ENCODE peak calls at places on chromosomes 2 and 18, in nine cellular contexts. One of them, this sample, is unnamed. For H3K27me3, the result is how much of the 10 kb centered on the place peaks cover.

GRCh38 chr2:15938803-15939555 is 1.4 kb upstream of the MYCN start:
- DNase-seq in psoas muscle: no peak
- DNase-seq in spleen: no peak
- DNase-seq in kidney epithelial cell: no peak
- DNase-seq in fibroblast of lung: no peak
- DNase-seq in H7: peak
- DNase-seq in colonic mucosa: no peak
- DNase-seq in BJ: no peak
- DNase-seq in effector memory CD4-positive, alpha-beta T cell: no peak
- DNase-seq in this sample: no peak

GRCh38 chr2:75289771-75290170 is 90.5 kb upstream of the TACR1 start:
- DNase-seq in psoas muscle: no peak
- DNase-seq in spleen: no peak
- DNase-seq in kidney epithelial cell: no peak
- DNase-seq in fibroblast of lung: peak
- DNase-seq in H7: no peak
- DNase-seq in colonic mucosa: no peak
- DNase-seq in BJ: no peak
- DNase-seq in effector memory CD4-positive, alpha-beta T cell: no peak
- DNase-seq in this sample: no peak

GRCh38 chr18:4271952-4272351 is 183.2 kb downstream of the DLGAP1 start:
- DNase-seq in psoas muscle: no peak
- DNase-seq in spleen: no peak
- DNase-seq in kidney epithelial cell: no peak
- DNase-seq in fibroblast of lung: no peak
- DNase-seq in H7: no peak
- DNase-seq in colonic mucosa: no peak
- DNase-seq in BJ: no peak
- DNase-seq in effector memory CD4-positive, alpha-beta T cell: no peak
- DNase-seq in this sample: no peak

GRCh38 chr2:197121255-197121654 is 189.3 kb downstream of the ANKRD44 start:
- DNase-seq in psoas muscle: no peak
- DNase-seq in spleen: no peak
- DNase-seq in kidney epithelial cell: no peak
- DNase-seq in fibroblast of lung: no peak
- DNase-seq in H7: no peak
- DNase-seq in colonic mucosa: no peak
- DNase-seq in BJ: no peak
- DNase-seq in effector memory CD4-positive, alpha-beta T cell: no peak
- DNase-seq in this sample: no peak

GRCh38 chr18:13260927-13261471 is 42.4 kb downstream of the LDLRAD4 start:
- DNase-seq in psoas muscle: no peak
- DNase-seq in spleen: peak
- DNase-seq in kidney epithelial cell: no peak
- DNase-seq in fibroblast of lung: no peak
- DNase-seq in H7: no peak
- DNase-seq in colonic mucosa: no peak
- DNase-seq in BJ: no peak
- DNase-seq in effector memory CD4-positive, alpha-beta T cell: no peak
- DNase-seq in this sample: no peak

GRCh38 chr2:150882751-150883520 is 378.7 kb downstream of the RBM43 start:
- DNase-seq in psoas muscle: no peak
- DNase-seq in spleen: no peak
- DNase-seq in kidney epithelial cell: no peak
- DNase-seq in fibroblast of lung: peak
- DNase-seq in H7: no peak
- DNase-seq in colonic mucosa: no peak
- DNase-seq in BJ: no peak
- DNase-seq in effector memory CD4-positive, alpha-beta T cell: no peak
- DNase-seq in this sample: peak

GRCh38 chr2:187228986-187229385 is 219.1 kb downstream of the CALCRL start:
- DNase-seq in psoas muscle: no peak
- DNase-seq in spleen: no peak
- DNase-seq in kidney epithelial cell: no peak
- DNase-seq in fibroblast of lung: no peak
- DNase-seq in H7: no peak
- DNase-seq in colonic mucosa: no peak
- DNase-seq in BJ: no peak
- DNase-seq in effector memory CD4-positive, alpha-beta T cell: no peak
- DNase-seq in this sample: no peak

GRCh38 chr18:70197042-70197441 is 8.4 kb downstream of the RTTN start:
- DNase-seq in psoas muscle: no peak
- DNase-seq in spleen: no peak
- DNase-seq in kidney epithelial cell: no peak
- DNase-seq in fibroblast of lung: no peak
- DNase-seq in H7: no peak
- DNase-seq in colonic mucosa: no peak
- DNase-seq in BJ: no peak
- DNase-seq in effector memory CD4-positive, alpha-beta T cell: no peak
- DNase-seq in this sample: no peak

GRCh38 chr18:6885992-6886823 is 156.7 kb downstream of the ARHGAP28 start:
- DNase-seq in psoas muscle: no peak
- DNase-seq in spleen: no peak
- DNase-seq in kidney epithelial cell: no peak
- DNase-seq in fibroblast of lung: peak
- DNase-seq in H7: peak
- DNase-seq in colonic mucosa: peak
- DNase-seq in BJ: no peak
- DNase-seq in effector memory CD4-positive, alpha-beta T cell: no peak
- DNase-seq in this sample: peak

GRCh38 chr2:146981921-146982320 is 862.9 kb upstream of the ACVR2A start:
- DNase-seq in psoas muscle: no peak
- DNase-seq in spleen: no peak
- DNase-seq in kidney epithelial cell: no peak
- DNase-seq in fibroblast of lung: peak
- DNase-seq in H7: no peak
- DNase-seq in colonic mucosa: no peak
- DNase-seq in BJ: no peak
- DNase-seq in effector memory CD4-positive, alpha-beta T cell: no peak
- DNase-seq in this sample: no peak

DNA sequence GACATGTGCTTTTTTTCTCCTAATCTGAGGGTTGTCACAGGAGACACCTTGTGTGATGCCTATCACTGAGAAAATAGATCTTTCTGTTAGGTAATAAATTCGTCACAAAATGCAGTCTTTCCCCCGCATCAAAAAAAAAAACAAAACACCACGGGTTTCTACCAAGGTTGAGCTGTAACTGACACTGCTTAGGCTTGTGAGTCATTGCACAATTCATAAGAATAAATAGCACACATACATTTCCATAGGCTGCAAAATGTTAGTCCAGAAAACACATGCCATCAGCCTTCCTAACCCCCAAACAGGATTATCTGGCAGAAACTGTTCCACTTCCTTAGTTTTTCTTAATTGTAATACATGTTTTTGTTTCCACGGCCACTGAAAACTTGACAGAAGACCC is 6.5 kb downstream of the TMEM163 start:
- DNase-seq in psoas muscle: no peak
- DNase-seq in spleen: no peak
- DNase-seq in kidney epithelial cell: no peak
- DNase-seq in fibroblast of lung: no peak
- DNase-seq in H7: no peak
- DNase-seq in colonic mucosa: no peak
- DNase-seq in BJ: no peak
- DNase-seq in effector memory CD4-positive, alpha-beta T cell: no peak
- DNase-seq in this sample: no peak
- H3K27me3 ChIP-seq in psoas muscle: under half
- H3K27me3 ChIP-seq in spleen: under half
- H3K27me3 ChIP-seq in kidney epithelial cell: under half
- H3K27me3 ChIP-seq in fibroblast of lung: under half
- H3K27me3 ChIP-seq in H7: under half
- H3K27me3 ChIP-seq in colonic mucosa: under half
- H3K27me3 ChIP-seq in BJ: under half
- H3K27me3 ChIP-seq in effector memory CD4-positive, alpha-beta T cell: under half
- H3K27me3 ChIP-seq in this sample: half or more

DNA sequence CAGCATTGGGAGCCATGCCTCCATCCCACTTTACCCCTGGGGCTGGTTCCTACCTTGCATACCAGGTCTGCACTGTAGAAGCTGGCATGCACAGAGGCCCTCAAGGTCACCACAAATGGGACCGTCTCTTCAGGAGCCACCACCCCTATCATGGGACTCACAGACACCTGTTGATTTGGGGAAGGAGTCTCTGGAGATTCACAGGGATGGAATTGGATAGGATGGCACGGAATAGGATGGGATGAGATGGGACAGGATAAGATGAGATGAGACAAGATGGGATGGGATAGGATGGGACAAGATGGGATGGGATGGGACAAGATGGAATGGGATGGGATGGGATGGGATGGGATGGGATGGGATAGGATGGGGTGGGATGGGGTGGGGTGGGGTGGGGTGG is 16.1 kb upstream of the CRYBA2 start:
- DNase-seq in psoas muscle: no peak
- DNase-seq in spleen: no peak
- DNase-seq in kidney epithelial cell: no peak
- DNase-seq in fibroblast of lung: no peak
- DNase-seq in H7: no peak
- DNase-seq in colonic mucosa: no peak
- DNase-seq in BJ: no peak
- DNase-seq in effector memory CD4-positive, alpha-beta T cell: no peak
- DNase-seq in this sample: no peak
- H3K27me3 ChIP-seq in psoas muscle: under half
- H3K27me3 ChIP-seq in spleen: under half
- H3K27me3 ChIP-seq in kidney epithelial cell: under half
- H3K27me3 ChIP-seq in fibroblast of lung: under half
- H3K27me3 ChIP-seq in H7: under half
- H3K27me3 ChIP-seq in colonic mucosa: under half
- H3K27me3 ChIP-seq in BJ: under half
- H3K27me3 ChIP-seq in effector memory CD4-positive, alpha-beta T cell: under half
- H3K27me3 ChIP-seq in this sample: under half

GRCh38 chr2:29325544-29325943 is 210.3 kb downstream of the CLIP4 start:
- DNase-seq in psoas muscle: no peak
- DNase-seq in spleen: no peak
- DNase-seq in kidney epithelial cell: no peak
- DNase-seq in fibroblast of lung: peak
- DNase-seq in H7: no peak
- DNase-seq in colonic mucosa: no peak
- DNase-seq in BJ: no peak
- DNase-seq in effector memory CD4-positive, alpha-beta T cell: no peak
- DNase-seq in this sample: peak
- H3K27me3 ChIP-seq in psoas muscle: under half
- H3K27me3 ChIP-seq in spleen: under half
- H3K27me3 ChIP-seq in kidney epithelial cell: under half
- H3K27me3 ChIP-seq in fibroblast of lung: under half
- H3K27me3 ChIP-seq in H7: under half
- H3K27me3 ChIP-seq in colonic mucosa: under half
- H3K27me3 ChIP-seq in BJ: under half
- H3K27me3 ChIP-seq in effector memory CD4-positive, alpha-beta T cell: under half
- H3K27me3 ChIP-seq in this sample: under half

GRCh38 chr18:908631-909621 is 4.3 kb downstream of the ADCYAP1 start:
- DNase-seq in psoas muscle: no peak
- DNase-seq in spleen: no peak
- DNase-seq in kidney epithelial cell: no peak
- DNase-seq in fibroblast of lung: no peak
- DNase-seq in H7: peak
- DNase-seq in colonic mucosa: no peak
- DNase-seq in BJ: no peak
- DNase-seq in effector memory CD4-positive, alpha-beta T cell: no peak
- DNase-seq in this sample: no peak

GRCh38 chr18:907880-908512 is 3.3 kb downstream of the ADCYAP1 start:
- DNase-seq in psoas muscle: peak
- DNase-seq in spleen: no peak
- DNase-seq in kidney epithelial cell: no peak
- DNase-seq in fibroblast of lung: no peak
- DNase-seq in H7: peak
- DNase-seq in colonic mucosa: no peak
- DNase-seq in BJ: no peak
- DNase-seq in effector memory CD4-positive, alpha-beta T cell: no peak
- DNase-seq in this sample: no peak

GRCh38 chr18:907171-907879 is 2.7 kb downstream of the ADCYAP1 start:
- DNase-seq in psoas muscle: peak
- DNase-seq in spleen: no peak
- DNase-seq in kidney epithelial cell: no peak
- DNase-seq in fibroblast of lung: no peak
- DNase-seq in H7: peak
- DNase-seq in colonic mucosa: no peak
- DNase-seq in BJ: no peak
- DNase-seq in effector memory CD4-positive, alpha-beta T cell: no peak
- DNase-seq in this sample: no peak

GRCh38 chr18:911025-911424 is 6.4 kb downstream of the ADCYAP1 start:
- DNase-seq in psoas muscle: no peak
- DNase-seq in spleen: no peak
- DNase-seq in kidney epithelial cell: no peak
- DNase-seq in fibroblast of lung: no peak
- DNase-seq in H7: no peak
- DNase-seq in colonic mucosa: no peak
- DNase-seq in BJ: no peak
- DNase-seq in effector memory CD4-positive, alpha-beta T cell: no peak
- DNase-seq in this sample: no peak

GRCh38 chr18:910247-910646 is 5.6 kb downstream of the ADCYAP1 start:
- DNase-seq in psoas muscle: no peak
- DNase-seq in spleen: no peak
- DNase-seq in kidney epithelial cell: no peak
- DNase-seq in fibroblast of lung: no peak
- DNase-seq in H7: no peak
- DNase-seq in colonic mucosa: no peak
- DNase-seq in BJ: no peak
- DNase-seq in effector memory CD4-positive, alpha-beta T cell: no peak
- DNase-seq in this sample: no peak
- H3K27me3 ChIP-seq in psoas muscle: half or more
- H3K27me3 ChIP-seq in spleen: under half
- H3K27me3 ChIP-seq in kidney epithelial cell: half or more
- H3K27me3 ChIP-seq in fibroblast of lung: half or more
- H3K27me3 ChIP-seq in H7: half or more
- H3K27me3 ChIP-seq in colonic mucosa: under half
- H3K27me3 ChIP-seq in BJ: under half
- H3K27me3 ChIP-seq in effector memory CD4-positive, alpha-beta T cell: under half
- H3K27me3 ChIP-seq in this sample: half or more

DNA sequence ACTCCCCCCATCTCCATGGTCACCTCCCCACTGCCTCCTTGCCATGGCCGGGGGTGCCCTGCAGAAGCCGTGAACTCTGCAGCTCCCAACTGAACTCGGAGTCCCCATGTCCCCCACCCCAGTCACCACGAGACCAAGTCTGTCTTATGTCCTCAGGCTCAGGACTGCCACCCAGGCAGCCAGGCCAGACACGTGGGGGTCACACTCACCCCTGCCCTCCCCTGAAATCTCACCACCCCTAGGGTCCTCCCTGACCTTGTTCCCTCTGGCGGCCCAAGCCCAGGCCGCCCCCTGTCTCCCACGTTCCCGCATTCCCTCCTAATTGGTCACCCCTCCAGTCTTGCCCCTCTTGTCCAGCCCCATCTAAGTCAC is 11.0 kb downstream of the AQP12A start:
- DNase-seq in psoas muscle: peak
- DNase-seq in spleen: peak
- DNase-seq in kidney epithelial cell: no peak
- DNase-seq in fibroblast of lung: no peak
- DNase-seq in H7: no peak
- DNase-seq in colonic mucosa: no peak
- DNase-seq in BJ: no peak
- DNase-seq in effector memory CD4-positive, alpha-beta T cell: no peak
- DNase-seq in this sample: no peak
- H3K27me3 ChIP-seq in psoas muscle: under half
- H3K27me3 ChIP-seq in spleen: under half
- H3K27me3 ChIP-seq in kidney epithelial cell: under half
- H3K27me3 ChIP-seq in fibroblast of lung: under half
- H3K27me3 ChIP-seq in H7: under half
- H3K27me3 ChIP-seq in colonic mucosa: under half
- H3K27me3 ChIP-seq in BJ: under half
- H3K27me3 ChIP-seq in effector memory CD4-positive, alpha-beta T cell: under half
- H3K27me3 ChIP-seq in this sample: under half

This sample was measured in foreskin keratinocyte.